ENCODE peak calls at places on chromosomes 7 and 10, in nine cellular contexts. One of them, this sample, is unnamed.
A peak's percentile ranks its signal among the peaks of the same experiment; 100 is the strongest.

GRCh38 chr7:38451840-38452239 is 178.4 kb upstream of the TARP start:
- DNase-seq in non-pigmented ciliary epithelial cell: peak; percentile 8
- DNase-seq in iPS DF 6.9: peak; percentile 9
- DNase-seq in sciatic nerve: no peak
- DNase-seq in hepatocyte: peak; percentile 25
- DNase-seq in HEK293T: peak; percentile 31
- DNase-seq in fibroblast of lung: peak; percentile 66
- DNase-seq in HL-60: no peak
- DNase-seq in ascending aorta: no peak
- DNase-seq in this sample: peak; percentile 51

GRCh38 chr10:35640951-35641429 is 1.1 kb downstream of the FZD8 start:
- DNase-seq in ascending aorta: no peak
- DNase-seq in HEK293T: peak; percentile 26
- DNase-seq in HL-60: peak; percentile 47
- DNase-seq in iPS DF 6.9: no peak
- DNase-seq in fibroblast of lung: peak; percentile 82
- DNase-seq in sciatic nerve: peak; percentile 76
- DNase-seq in non-pigmented ciliary epithelial cell: no peak
- DNase-seq in hepatocyte: peak; percentile 85
- DNase-seq in this sample: peak; percentile 88

GRCh38 chr10:125087191-125087896 is 73.0 kb downstream of the CTBP2 start:
- DNase-seq in hepatocyte: no peak
- DNase-seq in iPS DF 6.9: no peak
- DNase-seq in ascending aorta: no peak
- DNase-seq in fibroblast of lung: no peak
- DNase-seq in HEK293T: no peak
- DNase-seq in non-pigmented ciliary epithelial cell: no peak
- DNase-seq in sciatic nerve: peak; percentile 43
- DNase-seq in HL-60: no peak
- DNase-seq in this sample: no peak

GRCh38 chr10:12874501-12874900 is 127.0 kb downstream of the CCDC3 start:
- DNase-seq in fibroblast of lung: no peak
- DNase-seq in ascending aorta: no peak
- DNase-seq in sciatic nerve: no peak
- DNase-seq in HEK293T: no peak
- DNase-seq in iPS DF 6.9: no peak
- DNase-seq in non-pigmented ciliary epithelial cell: no peak
- DNase-seq in HL-60: no peak
- DNase-seq in hepatocyte: no peak
- DNase-seq in this sample: no peak

GRCh38 chr10:80498833-80499671 is 38.6 kb upstream of the SH2D4B start:
- DNase-seq in iPS DF 6.9: no peak
- DNase-seq in HL-60: peak; percentile 86
- DNase-seq in ascending aorta: peak; percentile 78
- DNase-seq in fibroblast of lung: peak; percentile 99
- DNase-seq in HEK293T: no peak
- DNase-seq in hepatocyte: peak; percentile 94
- DNase-seq in non-pigmented ciliary epithelial cell: peak; percentile 90
- DNase-seq in sciatic nerve: peak; percentile 93
- DNase-seq in this sample: peak; percentile 93

GRCh38 chr10:13271552-13272163 is 28.2 kb downstream of the PHYH start:
- DNase-seq in sciatic nerve: peak; percentile 67
- DNase-seq in non-pigmented ciliary epithelial cell: no peak
- DNase-seq in ascending aorta: no peak
- DNase-seq in HL-60: no peak
- DNase-seq in fibroblast of lung: peak; percentile 17
- DNase-seq in hepatocyte: peak; percentile 38
- DNase-seq in iPS DF 6.9: peak; percentile 71
- DNase-seq in HEK293T: peak; percentile 67
- DNase-seq in this sample: peak; percentile 13

GRCh38 chr7:36506820-36507219 is 117.2 kb downstream of the ANLN start:
- DNase-seq in sciatic nerve: no peak
- DNase-seq in ascending aorta: no peak
- DNase-seq in HEK293T: no peak
- DNase-seq in hepatocyte: no peak
- DNase-seq in non-pigmented ciliary epithelial cell: no peak
- DNase-seq in iPS DF 6.9: no peak
- DNase-seq in HL-60: no peak
- DNase-seq in fibroblast of lung: peak; percentile 21
- DNase-seq in this sample: peak; percentile 92

GRCh38 chr7:158952776-158953175 is 96.4 kb downstream of the DYNC2I1 start:
- DNase-seq in ascending aorta: no peak
- DNase-seq in non-pigmented ciliary epithelial cell: no peak
- DNase-seq in HEK293T: no peak
- DNase-seq in HL-60: no peak
- DNase-seq in iPS DF 6.9: no peak
- DNase-seq in fibroblast of lung: no peak
- DNase-seq in sciatic nerve: no peak
- DNase-seq in hepatocyte: no peak
- DNase-seq in this sample: no peak

GRCh38 chr7:128410092-128410665 is 397 bp upstream of the IMPDH1 start:
- DNase-seq in ascending aorta: no peak
- DNase-seq in hepatocyte: peak; percentile 76
- DNase-seq in iPS DF 6.9: no peak
- DNase-seq in HL-60: peak; percentile 69
- DNase-seq in HEK293T: peak; percentile 66
- DNase-seq in non-pigmented ciliary epithelial cell: no peak
- DNase-seq in sciatic nerve: no peak
- DNase-seq in fibroblast of lung: peak; percentile 81
- DNase-seq in this sample: peak; percentile 95

GRCh38 chr7:32089256-32089655 is 19.0 kb upstream of the PDE1C start:
- DNase-seq in non-pigmented ciliary epithelial cell: no peak
- DNase-seq in HEK293T: no peak
- DNase-seq in iPS DF 6.9: no peak
- DNase-seq in sciatic nerve: no peak
- DNase-seq in ascending aorta: no peak
- DNase-seq in hepatocyte: no peak
- DNase-seq in fibroblast of lung: no peak
- DNase-seq in HL-60: no peak
- DNase-seq in this sample: no peak

GRCh38 chr7:148982596-148983219 is 45.6 kb downstream of the PDIA4 start:
- DNase-seq in iPS DF 6.9: no peak
- DNase-seq in HEK293T: peak; percentile 50
- DNase-seq in HL-60: no peak
- DNase-seq in hepatocyte: peak; percentile 32
- DNase-seq in ascending aorta: no peak
- DNase-seq in fibroblast of lung: peak; percentile 63
- DNase-seq in sciatic nerve: no peak
- DNase-seq in non-pigmented ciliary epithelial cell: no peak
- DNase-seq in this sample: peak; percentile 42

GRCh38 chr7:13563257-13563656 is 426.2 kb downstream of the ETV1 start:
- DNase-seq in HEK293T: no peak
- DNase-seq in HL-60: no peak
- DNase-seq in non-pigmented ciliary epithelial cell: no peak
- DNase-seq in sciatic nerve: no peak
- DNase-seq in iPS DF 6.9: no peak
- DNase-seq in hepatocyte: no peak
- DNase-seq in fibroblast of lung: no peak
- DNase-seq in ascending aorta: no peak
- DNase-seq in this sample: no peak

GRCh38 chr7:94602181-94602580 is 53.8 kb downstream of the SGCE start:
- DNase-seq in non-pigmented ciliary epithelial cell: no peak
- DNase-seq in hepatocyte: no peak
- DNase-seq in ascending aorta: no peak
- DNase-seq in HEK293T: no peak
- DNase-seq in HL-60: no peak
- DNase-seq in sciatic nerve: no peak
- DNase-seq in fibroblast of lung: no peak
- DNase-seq in iPS DF 6.9: no peak
- DNase-seq in this sample: no peak

GRCh38 chr10:119667562-119668328 is 16.6 kb downstream of the BAG3 start:
- DNase-seq in hepatocyte: peak; percentile 76
- DNase-seq in non-pigmented ciliary epithelial cell: peak; percentile 92
- DNase-seq in fibroblast of lung: peak; percentile 95
- DNase-seq in HL-60: no peak
- DNase-seq in sciatic nerve: no peak
- DNase-seq in iPS DF 6.9: no peak
- DNase-seq in HEK293T: peak; percentile 53
- DNase-seq in ascending aorta: peak; percentile 23
- DNase-seq in this sample: peak; percentile 94

GRCh38 chr7:131007439-131008330 is 273.7 kb upstream of the KLF14 start:
- DNase-seq in hepatocyte: peak; percentile 87
- DNase-seq in HEK293T: peak; percentile 53
- DNase-seq in fibroblast of lung: peak; percentile 80
- DNase-seq in non-pigmented ciliary epithelial cell: no peak
- DNase-seq in HL-60: peak; percentile 54
- DNase-seq in iPS DF 6.9: peak; percentile 33
- DNase-seq in sciatic nerve: no peak
- DNase-seq in ascending aorta: no peak
- DNase-seq in this sample: peak; percentile 89

GRCh38 chr7:54394877-54395276 is 147.3 kb upstream of the VSTM2A start:
- DNase-seq in non-pigmented ciliary epithelial cell: no peak
- DNase-seq in iPS DF 6.9: no peak
- DNase-seq in ascending aorta: no peak
- DNase-seq in fibroblast of lung: no peak
- DNase-seq in HL-60: no peak
- DNase-seq in sciatic nerve: no peak
- DNase-seq in hepatocyte: no peak
- DNase-seq in HEK293T: no peak
- DNase-seq in this sample: no peak

GRCh38 chr10:31118561-31118960 is 86.9 kb upstream of the ZNF438 start:
- DNase-seq in sciatic nerve: no peak
- DNase-seq in iPS DF 6.9: no peak
- DNase-seq in HL-60: no peak
- DNase-seq in non-pigmented ciliary epithelial cell: peak; percentile 80
- DNase-seq in ascending aorta: no peak
- DNase-seq in fibroblast of lung: no peak
- DNase-seq in HEK293T: no peak
- DNase-seq in hepatocyte: peak; percentile 16
- DNase-seq in this sample: no peak

GRCh38 chr7:46589282-46589681 is 668.2 kb upstream of the IGFBP3 start:
- DNase-seq in HL-60: no peak
- DNase-seq in iPS DF 6.9: no peak
- DNase-seq in hepatocyte: peak; percentile 48
- DNase-seq in fibroblast of lung: peak; percentile 36
- DNase-seq in non-pigmented ciliary epithelial cell: no peak
- DNase-seq in HEK293T: no peak
- DNase-seq in sciatic nerve: no peak
- DNase-seq in ascending aorta: no peak
- DNase-seq in this sample: no peak

GRCh38 chr7:16770657-16771329 is 17.2 kb downstream of the TSPAN13 start:
- DNase-seq in sciatic nerve: no peak
- DNase-seq in fibroblast of lung: no peak
- DNase-seq in HL-60: no peak
- DNase-seq in HEK293T: no peak
- DNase-seq in non-pigmented ciliary epithelial cell: no peak
- DNase-seq in iPS DF 6.9: no peak
- DNase-seq in hepatocyte: no peak
- DNase-seq in ascending aorta: no peak
- DNase-seq in this sample: no peak

GRCh38 chr7:104065491-104065890 is 76.0 kb upstream of the RELN start:
- DNase-seq in HL-60: no peak
- DNase-seq in iPS DF 6.9: no peak
- DNase-seq in ascending aorta: no peak
- DNase-seq in HEK293T: no peak
- DNase-seq in fibroblast of lung: no peak
- DNase-seq in sciatic nerve: no peak
- DNase-seq in non-pigmented ciliary epithelial cell: no peak
- DNase-seq in hepatocyte: no peak
- DNase-seq in this sample: no peak

GRCh38 chr10:112216151-112216550 is 32.6 kb upstream of the GPAM start:
- DNase-seq in HEK293T: no peak
- DNase-seq in non-pigmented ciliary epithelial cell: no peak
- DNase-seq in ascending aorta: no peak
- DNase-seq in HL-60: no peak
- DNase-seq in sciatic nerve: no peak
- DNase-seq in iPS DF 6.9: no peak
- DNase-seq in fibroblast of lung: no peak
- DNase-seq in hepatocyte: no peak
- DNase-seq in this sample: no peak

GRCh38 chr7:131624536-131624935 is 68.1 kb upstream of the PODXL start:
- DNase-seq in non-pigmented ciliary epithelial cell: no peak
- DNase-seq in hepatocyte: no peak
- DNase-seq in ascending aorta: no peak
- DNase-seq in HEK293T: no peak
- DNase-seq in fibroblast of lung: no peak
- DNase-seq in sciatic nerve: no peak
- DNase-seq in iPS DF 6.9: no peak
- DNase-seq in HL-60: no peak
- DNase-seq in this sample: no peak

This sample was measured in Daoy.